ENCODE peak calls at places on chromosomes 1 and 21, in seven cellular contexts. J is NCI-H2029 treated with DMSO at 0.1 percent for 48 hours; G is CD4-positive, alpha-beta T cell; E is GM04504; D is iPS-NIHi11; M is amniotic stem cell; I is adrenal gland. C is an unnamed sample.
A peak's percentile ranks its signal among the peaks of the same experiment; 100 is the strongest.

GRCh38 chr1:82567308-82567707 is 766.6 kb downstream of the ADGRL2 start:
- DNase-seq in J (no peak), G (no peak), E (no peak), D (no peak), M (no peak), I (no peak), C (no peak)

GRCh38 chr1:26083246-26083645 is 15.8 kb upstream of the TRIM63 start:
- DNase-seq in J (no peak), G (no peak), E (peak; percentile 18), D (no peak), M (no peak), I (no peak), C (no peak)

GRCh38 chr1:160097196-160097910 is 1.1 kb downstream of the IGSF8 start:
- DNase-seq in J (no peak), G (no peak), E (no peak), D (no peak), M (no peak), I (no peak), C (no peak)

GRCh38 chr1:184595609-184596008 is 159.0 kb downstream of the EDEM3 start:
- DNase-seq in J (no peak), G (no peak), E (peak; percentile 33), D (no peak), M (peak; percentile 13), I (peak; percentile 27), C (no peak)

GRCh38 chr1:28510350-28511223 is 4.7 kb downstream of the RCC1 start:
- DNase-seq in J (no peak), G (no peak), E (no peak), D (no peak), M (no peak), I (no peak), C (no peak)

GRCh38 chr21:33206771-33207290 is 22.9 kb upstream of the IFNAR2 start:
- DNase-seq in J (no peak), G (no peak), E (no peak), D (no peak), M (no peak), I (peak; percentile 19), C (no peak)

GRCh38 chr1:171219751-171220385 is 28.4 kb upstream of the FMO1 start:
- DNase-seq in J (no peak), G (no peak), E (peak; percentile 15), D (peak; percentile 38), M (peak; percentile 55), I (no peak), C (no peak)

GRCh38 chr1:203128691-203129500 is 1.4 kb downstream of the ADORA1 start:
- DNase-seq in J (no peak), G (no peak), E (no peak), D (no peak), M (no peak), I (no peak), C (peak; percentile 52)

GRCh38 chr1:2258996-2259395 is 30.9 kb downstream of the SKI start:
- DNase-seq in J (no peak), G (peak; percentile 54), E (no peak), D (no peak), M (no peak), I (no peak), C (no peak)

GRCh38 chr1:209755926-209756607 is at the start of gene TRAF3IP3:
- DNase-seq in J (no peak), G (peak; percentile 68), E (no peak), D (no peak), M (no peak), I (no peak), C (peak; percentile 22)

GRCh38 chr1:15008783-15009709 is 144.5 kb upstream of the TMEM51 start:
- DNase-seq in J (no peak), G (no peak), E (no peak), D (no peak), M (no peak), I (no peak), C (no peak)

GRCh38 chr1:101290922-101291561 is 54.2 kb downstream of the S1PR1 start:
- DNase-seq in J (no peak), G (no peak), E (no peak), D (no peak), M (no peak), I (no peak), C (no peak)

GRCh38 chr1:180920702-180921101 is 8.0 kb downstream of the KIAA1614 start:
- DNase-seq in J (no peak), G (no peak), E (no peak), D (no peak), M (no peak), I (no peak), C (no peak)